ENCODE peak calls at places on chromosomes 3 and 15, in four cellular contexts. X is tibial artery; E is CD8-positive, alpha-beta memory T cell; M is pancreas. I is an unnamed sample.

GRCh38 chr15:100265641-100266035 is 76.1 kb downstream of the ADAMTS17 start:
- DNase-seq in X (no peak), E (no peak), M (no peak), I (no peak)

GRCh38 chr3:124281453-124282316 is 289.8 kb upstream of the ROPN1 start:
- DNase-seq in X (no peak), E (no peak), M (no peak), I (no peak)

GRCh38 chr3:161969867-161970266 is 473.3 kb downstream of the OTOL1 start:
- DNase-seq in X (no peak), E (no peak), M (no peak), I (no peak)

GRCh38 chr15:29656636-29657475 is 165.4 kb downstream of the TJP1 start:
- DNase-seq in X (no peak), E (no peak), M (no peak), I (no peak)

GRCh38 chr3:187101184-187102072 is 37.9 kb downstream of the RPL39L start:
- DNase-seq in X (peak; percentile 75), E (peak; percentile 31), M (peak; percentile 63), I (peak; percentile 9)

GRCh38 chr15:63938486-63939061 is 104.8 kb upstream of the HERC1 start:
- DNase-seq in X (no peak), E (no peak), M (no peak), I (no peak)

GRCh38 chr3:180421221-180421620 is 180.7 kb upstream of the TTC14 start:
- DNase-seq in X (no peak), E (no peak), M (no peak), I (no peak)

GRCh38 chr3:31341130-31341529 is 191.6 kb upstream of the STT3B start:
- DNase-seq in X (no peak), E (no peak), M (no peak), I (no peak)

GRCh38 chr3:7917443-7918151 is 584.0 kb upstream of the LMCD1 start:
- DNase-seq in X (no peak), E (no peak), M (no peak), I (no peak)

GRCh38 chr3:131167867-131168266 is 141.2 kb downstream of the NEK11 start:
- DNase-seq in X (no peak), E (no peak), M (no peak), I (no peak)

GRCh38 chr3:129417354-129417753 is 11.1 kb downstream of the EFCAB12 start:
- DNase-seq in X (no peak), E (no peak), M (no peak), I (no peak)

GRCh38 chr15:71810256-71811035 is at the start of gene NR2E3:
- DNase-seq in X (no peak), E (no peak), M (no peak), I (no peak)

GRCh38 chr3:158918008-158918407 is 116.2 kb downstream of the MFSD1 start:
- DNase-seq in X (no peak), E (no peak), M (peak; percentile 22), I (no peak)

GRCh38 chr3:46946856-46947544 is 29.5 kb downstream of the CCDC12 start:
- DNase-seq in X (no peak), E (peak; percentile 34), M (peak; percentile 78), I (peak; percentile 58)
- H3K9me3 ChIP-seq in X (no peaks in the 10 kb centered on the region), E (no peaks in the 10 kb centered on the region), M (no peaks in the 10 kb centered on the region), I (no peaks in the 10 kb centered on the region)

DNA sequence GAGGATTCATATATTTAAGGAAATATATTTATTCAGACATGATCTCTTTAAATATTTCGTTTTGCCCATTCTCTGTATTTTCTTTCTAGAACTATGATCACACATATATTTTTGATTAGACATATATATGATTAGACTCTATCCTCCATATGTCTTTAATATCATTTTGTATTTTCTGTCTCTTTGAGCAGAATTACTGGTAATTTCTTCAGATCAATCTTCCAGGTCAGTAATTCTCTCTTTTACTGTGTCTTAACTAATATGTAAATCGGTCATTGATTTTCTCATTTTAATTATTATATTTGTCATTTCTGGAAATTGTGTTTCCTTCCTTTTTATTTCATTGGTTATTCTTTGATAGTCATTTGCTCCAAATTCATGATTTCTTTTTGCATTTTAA is 586.2 kb downstream of the NR2F2 start:
- DNase-seq in X (no peak), E (no peak), M (no peak), I (no peak)
- H3K9me3 ChIP-seq in X (peaks cover 16% of the 10 kb centered on the region), E (no peaks in the 10 kb centered on the region), M (no peaks in the 10 kb centered on the region), I (no peaks in the 10 kb centered on the region)

GRCh38 chr3:82498186-82498585 is 736.7 kb upstream of the GBE1 start:
- DNase-seq in X (no peak), E (no peak), M (no peak), I (no peak)
- H3K9me3 ChIP-seq in X (no peaks in the 10 kb centered on the region), E (no peaks in the 10 kb centered on the region), M (no peaks in the 10 kb centered on the region), I (no peaks in the 10 kb centered on the region)

GRCh38 chr3:106711650-106712049 is 665.6 kb upstream of the CCDC54 start:
- DNase-seq in X (no peak), E (no peak), M (no peak), I (no peak)

GRCh38 chr3:106707347-106707746 is 669.9 kb upstream of the CCDC54 start:
- DNase-seq in X (no peak), E (no peak), M (no peak), I (no peak)

GRCh38 chr3:106714400-106714799 is 662.8 kb upstream of the CCDC54 start:
- DNase-seq in X (no peak), E (no peak), M (no peak), I (no peak)

GRCh38 chr3:106710596-106710995 is 666.6 kb upstream of the CCDC54 start:
- DNase-seq in X (no peak), E (no peak), M (no peak), I (no peak)
- H3K9me3 ChIP-seq in X (no peaks in the 10 kb centered on the region), E (no peaks in the 10 kb centered on the region), M (no peaks in the 10 kb centered on the region), I (no peaks in the 10 kb centered on the region)

DNA sequence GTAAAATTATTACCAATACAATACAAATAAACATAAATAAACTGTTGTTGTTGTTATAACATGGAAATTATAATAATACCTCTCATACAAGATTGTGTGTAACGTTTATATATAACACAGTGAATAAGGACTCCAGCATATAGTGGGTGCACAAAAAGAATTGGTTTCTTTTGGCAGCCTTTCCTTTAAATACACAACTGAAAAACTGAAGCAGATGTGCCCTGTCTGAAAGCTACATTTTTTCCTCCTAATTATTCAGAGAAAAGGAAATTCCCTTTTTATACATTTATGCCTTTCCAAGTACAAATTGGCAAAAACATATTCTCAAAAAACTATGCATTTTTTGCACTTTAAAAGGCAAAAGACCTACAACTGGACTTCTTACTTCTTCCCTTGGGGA is 928.9 kb upstream of the NR2F2 start:
- DNase-seq in X (no peak), E (no peak), M (no peak), I (no peak)
- H3K9me3 ChIP-seq in X (no peaks in the 10 kb centered on the region), E (no peaks in the 10 kb centered on the region), M (no peaks in the 10 kb centered on the region), I (no peaks in the 10 kb centered on the region)

GRCh38 chr15:41969851-41970431 is 2.4 kb downstream of the EHD4 start:
- DNase-seq in X (no peak), E (peak; percentile 40), M (no peak), I (peak; percentile 30)

GRCh38 chr15:41970456-41970855 is 1.9 kb downstream of the EHD4 start:
- DNase-seq in X (no peak), E (no peak), M (no peak), I (no peak)

GRCh38 chr15:41972341-41973237 is at the start of gene EHD4:
- DNase-seq in X (peak; percentile 99), E (peak; percentile 94), M (peak; percentile 98), I (peak; percentile 88)

GRCh38 chr15:41971893-41972340 is 440 bp downstream of the EHD4 start:
- DNase-seq in X (no peak), E (no peak), M (peak; percentile 69), I (no peak)

GRCh38 chr15:41971089-41971892 is 1.1 kb downstream of the EHD4 start:
- DNase-seq in X (peak; percentile 69), E (peak; percentile 71), M (peak; percentile 71), I (peak; percentile 62)
- H3K9me3 ChIP-seq in X (no peaks in the 10 kb centered on the region), E (no peaks in the 10 kb centered on the region), M (no peaks in the 10 kb centered on the region), I (no peaks in the 10 kb centered on the region)

GRCh38 chr15:95663156-95663831 is 667.2 kb upstream of the NR2F2 start:
- DNase-seq in X (no peak), E (no peak), M (no peak), I (no peak)
- H3K9me3 ChIP-seq in X (no peaks in the 10 kb centered on the region), E (no peaks in the 10 kb centered on the region), M (no peaks in the 10 kb centered on the region), I (no peaks in the 10 kb centered on the region)

GRCh38 chr15:93274276-93274675 is 185.3 kb upstream of the RGMA start:
- DNase-seq in X (no peak), E (no peak), M (no peak), I (no peak)
- H3K9me3 ChIP-seq in X (peaks cover 17% of the 10 kb centered on the region), E (no peaks in the 10 kb centered on the region), M (no peaks in the 10 kb centered on the region), I (no peaks in the 10 kb centered on the region)

GRCh38 chr3:147407495-147408179 is 1.3 kb upstream of the ZIC4 start:
- DNase-seq in X (no peak), E (no peak), M (no peak), I (no peak)

GRCh38 chr3:147409143-147410121 is at the start of gene ZIC1:
- DNase-seq in X (no peak), E (no peak), M (no peak), I (no peak)

GRCh38 chr3:147407107-147407494 is 758 bp upstream of the ZIC4 start:
- DNase-seq in X (no peak), E (no peak), M (no peak), I (no peak)

GRCh38 chr3:147410126-147410517 is 957 bp downstream of the ZIC1 start:
- DNase-seq in X (no peak), E (no peak), M (no peak), I (no peak)

DNA sequence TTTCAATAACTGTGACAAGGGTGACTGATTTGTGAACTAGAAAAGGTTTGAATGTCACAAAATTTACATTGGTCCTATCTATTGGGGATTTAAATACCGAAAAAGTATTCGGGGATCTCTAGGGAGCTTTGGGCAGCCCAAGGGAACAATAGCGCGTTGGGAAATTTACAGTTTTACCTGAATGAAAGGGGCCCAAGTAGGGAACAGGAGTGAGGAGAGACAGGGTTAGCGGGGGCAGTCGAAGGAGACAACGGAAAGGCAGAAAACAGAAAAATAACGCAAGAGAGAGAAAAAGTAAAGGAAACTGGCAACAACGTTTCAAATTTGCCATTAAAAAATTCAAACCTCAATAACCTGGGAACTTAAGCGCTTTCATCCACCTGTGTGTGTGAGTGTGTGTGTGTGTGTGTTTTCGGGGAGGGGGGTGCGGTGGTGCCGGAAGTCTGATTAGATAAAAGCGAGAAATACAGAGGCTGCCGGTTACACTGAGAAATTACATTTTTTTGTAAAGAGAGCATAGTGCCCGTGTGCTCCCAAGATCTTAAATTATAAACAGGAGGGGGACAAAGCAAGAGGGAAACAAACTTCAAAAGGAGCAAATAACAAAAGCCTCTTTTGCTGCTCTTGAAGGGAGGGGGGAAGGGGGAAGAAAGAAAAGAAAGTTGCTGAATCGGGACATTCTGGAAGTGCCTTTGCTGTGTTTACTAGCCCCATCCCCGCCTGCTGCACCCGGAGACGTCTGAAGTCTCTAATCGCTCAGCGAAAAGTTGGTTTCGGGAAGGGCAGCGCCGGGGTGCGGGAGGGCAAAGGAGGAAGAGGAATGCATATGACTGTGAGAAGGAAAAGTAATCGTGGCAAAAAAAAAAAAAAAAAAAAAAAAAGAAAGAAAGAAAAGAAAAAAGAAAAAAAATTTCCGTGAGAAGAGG is 722 bp upstream of the ZIC1 start:
- DNase-seq in X (no peak), E (no peak), M (no peak), I (no peak)
- H3K9me3 ChIP-seq in X (no peaks in the 10 kb centered on the region), E (no peaks in the 10 kb centered on the region), M (no peaks in the 10 kb centered on the region), I (peaks cover 5% of the 10 kb centered on the region)